ENCODE peak calls at places on chromosome X, in four cellular contexts. One of them, this sample, is unnamed.

GRCh38 chrX:97200454-97200853 is 316.7 kb downstream of the RPA4 start:
- DNase-seq in HFFc6: no peak
- DNase-seq in dorsolateral prefrontal cortex: no peak
- DNase-seq in body of pancreas: no peak
- DNase-seq in this sample: no peak

GRCh38 chrX:43861750-43862149 is 20.5 kb downstream of the MAOB start:
- DNase-seq in HFFc6: no peak
- DNase-seq in dorsolateral prefrontal cortex: no peak
- DNase-seq in body of pancreas: no peak
- DNase-seq in this sample: peak; percentile 2

GRCh38 chrX:64580035-64580434 is 184.8 kb upstream of the MTMR8 start:
- DNase-seq in body of pancreas: no peak
- DNase-seq in HFFc6: no peak
- DNase-seq in dorsolateral prefrontal cortex: no peak
- DNase-seq in this sample: no peak

GRCh38 chrX:132443736-132444135 is 45.1 kb downstream of the MBNL3 start:
- DNase-seq in HFFc6: no peak
- DNase-seq in body of pancreas: no peak
- DNase-seq in dorsolateral prefrontal cortex: no peak
- DNase-seq in this sample: no peak

GRCh38 chrX:149541521-149542047 is 772 bp downstream of the EOLA1 start:
- DNase-seq in dorsolateral prefrontal cortex: no peak
- DNase-seq in HFFc6: no peak
- DNase-seq in body of pancreas: peak; percentile 31
- DNase-seq in this sample: no peak

GRCh38 chrX:14964500-14964899 is 91.3 kb downstream of the MOSPD2 start:
- DNase-seq in body of pancreas: no peak
- DNase-seq in dorsolateral prefrontal cortex: no peak
- DNase-seq in HFFc6: peak; percentile 52
- DNase-seq in this sample: peak; percentile 13

GRCh38 chrX:103376118-103376978 is at the start of gene BEX3:
- DNase-seq in HFFc6: no peak
- DNase-seq in dorsolateral prefrontal cortex: peak; percentile 78
- DNase-seq in body of pancreas: peak; percentile 77
- DNase-seq in this sample: no peak

GRCh38 chrX:14064632-14065432 is 35.1 kb upstream of the GEMIN8 start:
- DNase-seq in HFFc6: no peak
- DNase-seq in dorsolateral prefrontal cortex: no peak
- DNase-seq in body of pancreas: no peak
- DNase-seq in this sample: peak; percentile 30

GRCh38 chrX:30161043-30161442 is 54.3 kb upstream of the MAGEB2 start:
- DNase-seq in dorsolateral prefrontal cortex: no peak
- DNase-seq in HFFc6: no peak
- DNase-seq in body of pancreas: no peak
- DNase-seq in this sample: no peak

GRCh38 chrX:12595746-12596145 is 195.5 kb upstream of the PRPS2 start:
- DNase-seq in body of pancreas: no peak
- DNase-seq in dorsolateral prefrontal cortex: no peak
- DNase-seq in HFFc6: no peak
- DNase-seq in this sample: no peak

GRCh38 chrX:107574711-107575110 is 53.6 kb upstream of the PRPS1 start:
- DNase-seq in body of pancreas: no peak
- DNase-seq in dorsolateral prefrontal cortex: no peak
- DNase-seq in HFFc6: peak; percentile 77
- DNase-seq in this sample: peak; percentile 43

GRCh38 chrX:129634541-129634940 is 20.2 kb downstream of the APLN start:
- DNase-seq in HFFc6: no peak
- DNase-seq in body of pancreas: no peak
- DNase-seq in dorsolateral prefrontal cortex: no peak
- DNase-seq in this sample: peak; percentile 18

GRCh38 chrX:88397551-88397950 is 349.5 kb upstream of the CPXCR1 start:
- DNase-seq in HFFc6: no peak
- DNase-seq in body of pancreas: no peak
- DNase-seq in dorsolateral prefrontal cortex: no peak
- DNase-seq in this sample: no peak
- TF ChIP-seq CTCF in HFFc6: no peak
- TF ChIP-seq CTCF in body of pancreas: no peak
- TF ChIP-seq CTCF in dorsolateral prefrontal cortex: peak; percentile 25
- TF ChIP-seq CTCF in this sample: no peak

GRCh38 chrX:46447384-46447783 is 97.8 kb downstream of the ZNF674 start:
- DNase-seq in body of pancreas: no peak
- DNase-seq in HFFc6: no peak
- DNase-seq in dorsolateral prefrontal cortex: no peak
- DNase-seq in this sample: no peak
- TF ChIP-seq CTCF in body of pancreas: no peak
- TF ChIP-seq CTCF in HFFc6: no peak
- TF ChIP-seq CTCF in dorsolateral prefrontal cortex: no peak
- TF ChIP-seq CTCF in this sample: no peak

GRCh38 chrX:44872319-44872816 is 620 bp upstream of the KDM6A start:
- DNase-seq in HFFc6: no peak
- DNase-seq in dorsolateral prefrontal cortex: no peak
- DNase-seq in body of pancreas: peak; percentile 67
- DNase-seq in this sample: no peak

GRCh38 chrX:44872817-44873414 is at the start of gene KDM6A:
- DNase-seq in HFFc6: peak; percentile 93
- DNase-seq in dorsolateral prefrontal cortex: peak; percentile 99
- DNase-seq in body of pancreas: peak; percentile 100
- DNase-seq in this sample: peak; percentile 99

GRCh38 chrX:44874481-44875184 is 1.6 kb downstream of the KDM6A start:
- DNase-seq in HFFc6: no peak
- DNase-seq in body of pancreas: peak; percentile 59
- DNase-seq in dorsolateral prefrontal cortex: no peak
- DNase-seq in this sample: no peak

GRCh38 chrX:44875185-44875489 is 2.1 kb downstream of the KDM6A start:
- DNase-seq in HFFc6: no peak
- DNase-seq in dorsolateral prefrontal cortex: no peak
- DNase-seq in body of pancreas: no peak
- DNase-seq in this sample: no peak

GRCh38 chrX:44873415-44874270 is 655 bp downstream of the KDM6A start:
- DNase-seq in body of pancreas: peak; percentile 67
- DNase-seq in dorsolateral prefrontal cortex: peak; percentile 59
- DNase-seq in HFFc6: peak; percentile 17
- DNase-seq in this sample: peak; percentile 51
- TF ChIP-seq CTCF in body of pancreas: no peak
- TF ChIP-seq CTCF in dorsolateral prefrontal cortex: peak; percentile 35
- TF ChIP-seq CTCF in HFFc6: no peak
- TF ChIP-seq CTCF in this sample: no peak

DNA sequence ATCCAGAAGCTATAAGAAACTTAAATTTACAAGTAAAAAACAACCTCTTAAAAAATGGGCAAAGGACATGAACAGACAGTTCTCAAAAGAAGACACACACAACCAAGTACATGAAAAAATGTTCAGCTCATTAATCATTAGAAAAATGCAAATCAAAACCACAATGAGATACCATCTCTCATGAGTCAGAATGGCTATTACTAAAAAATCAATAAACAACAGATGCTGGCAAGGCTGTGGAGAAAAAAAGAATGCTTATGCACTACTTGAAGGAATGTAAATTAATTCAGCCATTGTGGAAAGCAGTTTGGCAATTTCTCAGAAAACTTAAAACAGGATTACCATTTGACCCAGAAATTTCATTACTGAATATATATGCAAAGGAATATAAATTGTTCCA is 666.3 kb upstream of the GRIA3 start:
- DNase-seq in dorsolateral prefrontal cortex: no peak
- DNase-seq in body of pancreas: no peak
- DNase-seq in HFFc6: peak; percentile 76
- DNase-seq in this sample: no peak
- TF ChIP-seq CTCF in dorsolateral prefrontal cortex: no peak
- TF ChIP-seq CTCF in body of pancreas: no peak
- TF ChIP-seq CTCF in HFFc6: no peak
- TF ChIP-seq CTCF in this sample: no peak

GRCh38 chrX:151155234-151155633 is 21.1 kb upstream of the GPR50 start:
- DNase-seq in body of pancreas: no peak
- DNase-seq in HFFc6: no peak
- DNase-seq in dorsolateral prefrontal cortex: no peak
- DNase-seq in this sample: no peak

GRCh38 chrX:151151668-151152267 is 24.6 kb upstream of the GPR50 start:
- DNase-seq in body of pancreas: peak; percentile 40
- DNase-seq in HFFc6: peak; percentile 17
- DNase-seq in dorsolateral prefrontal cortex: no peak
- DNase-seq in this sample: peak; percentile 16

GRCh38 chrX:151153086-151153485 is 23.3 kb upstream of the GPR50 start:
- DNase-seq in HFFc6: peak; percentile 78
- DNase-seq in dorsolateral prefrontal cortex: peak; percentile 57
- DNase-seq in body of pancreas: no peak
- DNase-seq in this sample: peak; percentile 4
- TF ChIP-seq CTCF in HFFc6: peak; percentile 63
- TF ChIP-seq CTCF in dorsolateral prefrontal cortex: peak; percentile 25
- TF ChIP-seq CTCF in body of pancreas: no peak
- TF ChIP-seq CTCF in this sample: peak; percentile 47

GRCh38 chrX:77415882-77416281 is 31.3 kb upstream of the FGF16 start:
- DNase-seq in HFFc6: no peak
- DNase-seq in dorsolateral prefrontal cortex: no peak
- DNase-seq in body of pancreas: no peak
- DNase-seq in this sample: no peak

GRCh38 chrX:77412631-77413030 is 34.6 kb upstream of the FGF16 start:
- DNase-seq in dorsolateral prefrontal cortex: no peak
- DNase-seq in HFFc6: no peak
- DNase-seq in body of pancreas: no peak
- DNase-seq in this sample: no peak

GRCh38 chrX:77415161-77415560 is 32.0 kb upstream of the FGF16 start:
- DNase-seq in HFFc6: no peak
- DNase-seq in dorsolateral prefrontal cortex: no peak
- DNase-seq in body of pancreas: no peak
- DNase-seq in this sample: no peak
- TF ChIP-seq CTCF in HFFc6: peak; percentile 30
- TF ChIP-seq CTCF in dorsolateral prefrontal cortex: no peak
- TF ChIP-seq CTCF in body of pancreas: no peak
- TF ChIP-seq CTCF in this sample: peak; percentile 45

GRCh38 chrX:16604300-16604699 is 45.7 kb upstream of the S100G start:
- DNase-seq in HFFc6: no peak
- DNase-seq in dorsolateral prefrontal cortex: no peak
- DNase-seq in body of pancreas: peak; percentile 12
- DNase-seq in this sample: no peak
- TF ChIP-seq CTCF in HFFc6: no peak
- TF ChIP-seq CTCF in dorsolateral prefrontal cortex: no peak
- TF ChIP-seq CTCF in body of pancreas: no peak
- TF ChIP-seq CTCF in this sample: no peak

DNA sequence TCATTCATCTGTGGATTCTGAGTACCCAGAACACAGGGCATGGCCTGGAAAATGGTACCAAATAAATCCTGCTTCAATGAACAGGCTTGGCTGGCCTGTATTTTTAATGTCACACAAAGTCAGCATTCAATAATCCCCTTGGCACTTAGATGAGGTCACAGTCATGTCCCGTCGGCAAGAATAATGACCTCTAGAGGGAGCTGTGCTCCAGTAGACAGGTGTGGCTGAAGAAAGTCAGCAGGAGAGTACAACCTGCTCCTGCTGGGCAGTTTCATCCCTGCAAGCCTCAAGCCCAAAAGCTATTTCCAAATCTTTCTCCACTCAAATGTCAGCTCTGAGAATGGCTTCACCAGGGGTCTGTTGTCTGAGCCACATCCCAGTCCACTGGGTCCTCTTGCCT is 404.0 kb upstream of the F9 start:
- DNase-seq in dorsolateral prefrontal cortex: no peak
- DNase-seq in HFFc6: no peak
- DNase-seq in body of pancreas: peak; percentile 68
- DNase-seq in this sample: no peak
- TF ChIP-seq CTCF in dorsolateral prefrontal cortex: no peak
- TF ChIP-seq CTCF in HFFc6: no peak
- TF ChIP-seq CTCF in body of pancreas: peak; percentile 77
- TF ChIP-seq CTCF in this sample: peak; percentile 42

This sample was measured in brain microvascular endothelial cell.